ENCODE peak calls at places on chromosomes 12 and 14, in five cellular contexts. Z is NB4; D is CD8-positive, alpha-beta T cell; N is T-helper 9 cell; O is NCI-H1092 treated with DMSO at 0.1 percent for 48 hours. L is an unnamed sample.

GRCh38 chr12:60278209-60278608 is 682.4 kb downstream of the SLC16A7 start:
- DNase-seq in Z (no peak), D (no peak), N (no peak), O (no peak), L (no peak)

GRCh38 chr12:27280412-27280811 is 36.3 kb downstream of the STK38L start:
- DNase-seq in Z (no peak), D (no peak), N (no peak), O (no peak), L (no peak)

GRCh38 chr14:89013098-89013504 is 188.7 kb downstream of the TTC8 start:
- DNase-seq in Z (peak; percentile 41), D (no peak), N (no peak), O (peak; percentile 22), L (peak; percentile 40)

GRCh38 chr12:64088431-64089349 is 133.4 kb downstream of the KICS2 start:
- DNase-seq in Z (peak; percentile 78), D (no peak), N (no peak), O (no peak), L (peak; percentile 88)

GRCh38 chr14:100648474-100649172 is 61.4 kb upstream of the BEGAIN start:
- DNase-seq in Z (no peak), D (no peak), N (no peak), O (no peak), L (no peak)

GRCh38 chr14:81247271-81247766 is 26.6 kb upstream of the GTF2A1 start:
- DNase-seq in Z (no peak), D (no peak), N (no peak), O (no peak), L (no peak)

GRCh38 chr12:51009038-51009437 is 17.1 kb downstream of the SLC11A2 start:
- DNase-seq in Z (peak; percentile 26), D (peak; percentile 16), N (peak; percentile 26), O (no peak), L (peak; percentile 85)

GRCh38 chr14:33636715-33637114 is 314.2 kb downstream of the EGLN3 start:
- DNase-seq in Z (no peak), D (no peak), N (no peak), O (no peak), L (no peak)

GRCh38 chr12:12474471-12474928 is 88.2 kb downstream of the DUSP16 start:
- DNase-seq in Z (no peak), D (no peak), N (no peak), O (no peak), L (no peak)

GRCh38 chr12:95622879-95623278 is 71.6 kb upstream of the USP44 start:
- DNase-seq in Z (no peak), D (no peak), N (no peak), O (no peak), L (no peak)

GRCh38 chr14:20652996-20653975 is 11.8 kb upstream of the OR6S1 start:
- DNase-seq in Z (peak; percentile 20), D (no peak), N (no peak), O (no peak), L (no peak)

GRCh38 chr12:128966411-128966810 is 113.1 kb downstream of the GLT1D1 start:
- DNase-seq in Z (no peak), D (no peak), N (no peak), O (peak; percentile 57), L (no peak)